ENCODE peak calls at places on chromosomes 3 and 15, in five cellular contexts. X, I, A, Q and J are unnamed samples.

GRCh38 chr3:156551261-156551660 is 3.7 kb downstream of the SSR3 start:
- DNase-seq in Q (no peak), X (no peak), A (no peak), I (no peak), J (no peak)

GRCh38 chr3:53140575-53141467 is 10.6 kb upstream of the RFT1 start:
- DNase-seq in Q (no peak), I (no peak), A (no peak), X (no peak), J (no peak)

GRCh38 chr3:126033051-126033745 is 50.7 kb downstream of the SLC41A3 start:
- DNase-seq in Q (no peak), A (no peak), X (no peak), I (no peak), J (no peak)

GRCh38 chr15:80996247-80996646 is 4.5 kb upstream of the TLNRD1 start:
- DNase-seq in X (no peak), I (no peak), A (no peak), Q (no peak), J (peak; percentile 44)

GRCh38 chr15:74545776-74546656 is 5.0 kb downstream of the ARID3B start:
- DNase-seq in I (peak; percentile 78), Q (peak; percentile 100), A (peak; percentile 99), X (peak; percentile 96), J (peak; percentile 99)

GRCh38 chr3:179148446-179149238 is 485 bp downstream of the PIK3CA start:
- DNase-seq in A (peak; percentile 56), I (peak; percentile 46), Q (peak; percentile 44), X (peak; percentile 54), J (peak; percentile 61)

GRCh38 chr3:177451277-177451880 is 254.1 kb upstream of the TBL1XR1 start:
- DNase-seq in I (no peak), Q (no peak), A (no peak), X (no peak), J (no peak)

GRCh38 chr3:48285675-48286074 is 44.8 kb downstream of the ZNF589 start:
- DNase-seq in I (no peak), A (no peak), X (no peak), Q (no peak), J (no peak)

DNA sequence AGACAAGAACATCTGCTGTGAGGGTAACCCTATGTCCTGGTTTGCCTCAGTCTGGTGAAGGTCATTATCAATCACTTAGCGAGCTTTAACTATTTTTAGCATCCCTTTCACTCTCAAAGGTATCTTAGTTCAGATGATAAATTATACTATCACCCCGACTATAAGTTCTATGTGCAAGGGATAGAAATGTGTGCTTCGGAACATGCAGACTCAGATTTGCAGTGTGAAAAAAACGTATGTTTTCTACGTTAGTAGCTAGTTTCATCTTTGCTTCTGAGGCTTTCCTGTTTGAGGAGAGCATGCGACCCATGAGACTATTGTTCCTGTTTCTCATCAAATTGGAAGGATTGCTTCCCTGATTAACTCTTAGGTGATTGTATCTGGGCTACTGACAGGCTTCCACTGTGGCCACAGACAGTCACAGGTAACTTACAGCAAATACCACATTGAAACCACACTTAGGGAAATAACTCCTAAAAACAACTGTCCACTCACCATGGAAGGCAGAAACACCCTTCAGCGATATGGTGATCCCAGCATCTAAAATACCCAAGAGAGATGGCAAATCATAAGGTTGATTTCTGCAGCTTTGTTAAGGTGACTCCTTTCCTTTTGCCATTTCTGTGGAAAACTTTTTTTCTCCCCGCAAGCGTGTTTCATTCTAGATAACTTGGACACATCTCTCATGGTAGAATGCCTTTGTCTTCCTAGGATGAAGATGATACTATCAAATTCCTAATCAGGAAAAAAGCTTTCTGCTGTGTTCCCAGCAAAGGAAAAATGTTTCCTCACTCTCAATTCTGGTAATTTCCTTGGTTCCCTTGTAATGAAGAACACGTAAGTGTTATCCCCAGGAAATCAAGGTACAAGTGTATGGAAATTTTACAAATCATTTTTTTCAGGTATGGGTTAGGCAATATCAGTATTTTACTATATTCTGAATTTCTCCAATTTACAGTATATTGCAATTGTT is 5.2 kb downstream of the GCSAM start:
- DNase-seq in Q (no peak), A (no peak), I (no peak), X (no peak), J (peak; percentile 42)
- H3K4me3 ChIP-seq in Q (no peak overlapping the region), A (no peak overlapping the region), I (no peak overlapping the region), X (no peak overlapping the region), J (peak overlapping the region; percentile 24)

DNA sequence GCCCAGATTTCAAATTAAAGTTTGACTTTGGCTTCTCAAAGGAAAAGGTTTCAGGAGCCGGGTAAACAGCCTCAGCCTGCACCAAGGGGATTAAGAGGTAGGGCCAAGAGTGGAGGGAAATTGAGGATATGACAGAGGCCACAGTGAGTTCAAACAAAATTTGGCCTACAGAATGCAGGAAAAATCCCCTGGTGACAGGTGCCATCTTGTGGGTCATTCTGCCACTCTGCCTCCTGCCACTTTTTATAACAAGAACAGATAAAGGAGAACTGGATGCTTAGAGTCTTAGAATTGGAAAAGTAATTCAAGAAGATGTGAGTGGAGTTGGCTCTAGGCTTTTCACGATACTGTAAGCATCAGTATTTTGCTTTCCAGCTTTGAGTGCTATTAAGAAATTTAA is 253.2 kb downstream of the NR2F2 start:
- DNase-seq in Q (no peak), I (no peak), X (no peak), A (no peak), J (no peak)
- TF ChIP-seq CTCF in Q (no peak), I (no peak), X (no peak), A (no peak), J (no peak)

DNA sequence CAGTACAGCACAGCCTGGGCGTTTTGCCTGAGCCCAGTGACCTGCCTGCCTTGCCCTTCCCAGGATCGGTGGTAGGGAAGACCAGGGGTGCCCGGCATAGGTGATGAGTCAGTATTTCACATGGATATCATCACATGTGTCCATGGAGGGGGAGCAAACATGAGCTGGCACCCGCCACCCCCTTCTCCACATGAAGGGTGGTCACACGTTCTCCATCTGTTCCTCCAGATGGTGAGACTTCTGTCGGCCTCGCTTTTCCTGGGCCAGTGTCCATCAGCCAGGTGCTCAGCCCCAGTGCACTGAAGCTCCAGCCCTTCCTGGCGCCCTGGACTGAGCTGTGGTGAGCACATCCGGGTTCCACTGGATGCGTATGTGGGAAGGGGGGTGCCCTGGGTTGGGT is 208.4 kb downstream of the UBE3A start:
- DNase-seq in Q (no peak), X (no peak), A (no peak), I (no peak), J (no peak)
- H3K9me3 ChIP-seq in Q (no peaks in the 10 kb centered on the region), X (no peaks in the 10 kb centered on the region), A (no peaks in the 10 kb centered on the region), I (no peaks in the 10 kb centered on the region), J (no peaks in the 10 kb centered on the region)

DNA sequence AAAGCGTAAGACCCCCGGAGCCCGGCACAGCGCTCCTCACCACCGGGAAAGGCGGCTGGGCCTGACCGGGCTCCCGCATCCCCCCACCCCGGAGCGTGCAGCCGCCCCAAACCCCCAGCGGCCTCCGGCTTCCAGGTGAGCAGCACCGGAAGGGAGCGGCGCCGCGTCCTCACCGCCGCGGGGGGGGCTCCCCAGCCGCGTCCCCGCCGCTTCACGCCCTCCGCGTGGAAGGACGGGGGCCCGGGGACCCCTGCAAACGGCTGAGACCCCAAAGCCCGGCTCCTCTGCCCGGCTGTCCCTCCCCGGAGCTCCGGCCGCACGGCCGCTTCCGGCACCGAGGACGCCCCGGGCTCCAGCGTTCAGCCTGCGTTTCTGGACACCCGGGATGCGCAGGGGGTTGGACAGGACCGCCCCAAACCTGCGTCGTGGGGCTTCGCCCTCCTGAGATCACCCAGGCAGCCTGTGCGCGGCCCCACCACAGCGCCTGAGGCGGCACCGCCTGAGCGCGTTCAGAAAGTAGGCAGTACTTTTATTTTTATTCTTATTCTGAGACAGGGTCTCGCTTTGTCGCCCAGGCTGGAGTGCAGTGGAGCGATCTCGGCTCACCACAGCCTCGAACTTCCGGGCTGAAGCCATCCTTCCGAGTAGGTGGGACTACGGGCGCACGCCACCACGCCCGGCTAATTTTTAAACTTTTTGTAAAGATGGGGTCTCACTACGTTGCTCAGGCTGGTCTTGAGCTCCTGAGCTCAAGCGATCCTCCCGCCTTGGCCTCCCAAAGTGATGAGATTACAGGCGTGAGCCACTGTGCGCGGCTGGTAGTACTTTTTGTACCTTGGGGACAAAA is 51.6 kb upstream of the BLM start:
- DNase-seq in X (peak; percentile 64), Q (peak; percentile 66), I (peak; percentile 61), A (peak; percentile 76), J (no peak)
- H3K4me3 ChIP-seq in X (peak overlapping the region; percentile 91), Q (peak overlapping the region; percentile 17), I (peak overlapping the region; percentile 73), A (peak overlapping the region; percentile 80), J (peak overlapping the region; percentile 66)

GRCh38 chr15:51280838-51281237 is 57.6 kb downstream of the CYP19A1 start:
- DNase-seq in X (no peak), A (no peak), Q (no peak), I (no peak), J (no peak)

GRCh38 chr15:51281368-51281967 is 56.9 kb downstream of the CYP19A1 start:
- DNase-seq in I (no peak), X (peak; percentile 62), A (peak; percentile 71), Q (peak; percentile 69), J (peak; percentile 34)

GRCh38 chr15:51286816-51287215 is 51.6 kb downstream of the CYP19A1 start:
- DNase-seq in Q (no peak), X (no peak), I (no peak), A (no peak), J (peak; percentile 47)

GRCh38 chr15:51284871-51285270 is 53.5 kb downstream of the CYP19A1 start:
- DNase-seq in Q (no peak), A (no peak), X (no peak), I (no peak), J (no peak)

GRCh38 chr15:51283026-51283425 is 55.4 kb downstream of the CYP19A1 start:
- DNase-seq in I (no peak), Q (no peak), X (no peak), A (no peak), J (peak; percentile 69)
- TF ChIP-seq CTCF in I (no peak), Q (no peak), X (no peak), A (no peak), J (peak; percentile 52)

DNA sequence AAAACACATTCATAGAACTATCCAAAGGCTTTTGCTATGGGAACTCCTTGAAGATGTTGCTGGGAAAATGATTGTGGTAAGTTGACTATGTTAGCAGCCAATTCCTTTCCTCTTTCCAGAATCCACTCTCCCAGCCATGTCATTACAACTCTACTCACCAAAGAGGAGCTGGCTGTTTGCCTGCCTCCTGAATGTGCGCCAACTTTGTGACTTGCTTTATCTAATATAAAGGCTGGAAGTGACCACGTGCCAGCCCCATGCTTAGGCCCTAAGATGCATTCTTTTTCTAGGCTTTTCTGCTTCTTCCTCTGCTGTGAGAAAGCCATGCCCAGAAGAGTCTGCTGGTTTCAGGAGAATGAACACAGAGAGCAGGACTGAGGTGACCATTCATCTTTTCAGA is 182.2 kb downstream of the GABRB3 start:
- DNase-seq in I (no peak), A (no peak), Q (no peak), X (no peak), J (no peak)
- H3K9me3 ChIP-seq in I (no peaks in the 10 kb centered on the region), A (no peaks in the 10 kb centered on the region), Q (no peaks in the 10 kb centered on the region), X (no peaks in the 10 kb centered on the region), J (no peaks in the 10 kb centered on the region)

GRCh38 chr3:88000853-88001252 is 58.0 kb downstream of the CGGBP1 start:
- DNase-seq in I (no peak), Q (no peak), X (peak; percentile 11), A (no peak), J (no peak)

GRCh38 chr3:87993566-87993965 is 65.2 kb downstream of the CGGBP1 start:
- DNase-seq in Q (no peak), X (no peak), I (no peak), A (no peak), J (no peak)

GRCh38 chr3:87997966-87998365 is 60.8 kb downstream of the CGGBP1 start:
- DNase-seq in X (no peak), Q (no peak), I (no peak), A (no peak), J (no peak)

GRCh38 chr3:87996845-87997244 is 62.0 kb downstream of the CGGBP1 start:
- DNase-seq in Q (no peak), I (no peak), A (no peak), X (no peak), J (no peak)

GRCh38 chr3:87997298-87997697 is 61.5 kb downstream of the CGGBP1 start:
- DNase-seq in A (no peak), X (peak; percentile 26), I (peak; percentile 37), Q (peak; percentile 22), J (no peak)
- H3K4me3 ChIP-seq in A (no peak overlapping the region), X (no peak overlapping the region), I (no peak overlapping the region), Q (no peak overlapping the region), J (no peak overlapping the region)